ENCODE peak calls at places on chromosomes 7 and 10, in six cellular contexts. Z, T, W, R, H and V are unnamed samples.

GRCh38 chr7:94510582-94511456 is 1.2 kb downstream of the CASD1 start:
- DNase-seq in Z (peak), T (peak), W (peak), R (peak), H (peak), V (peak)

GRCh38 chr10:52071814-52072213 is 242.3 kb upstream of the DKK1 start:
- DNase-seq in Z (no peak), T (no peak), W (no peak), R (no peak), H (no peak), V (no peak)

GRCh38 chr7:140656548-140657515 is 15.9 kb upstream of the ADCK2 start:
- DNase-seq in Z (peak), T (peak), W (peak), R (peak), H (no peak), V (peak)

GRCh38 chr7:131786204-131786603 is 229.8 kb upstream of the PODXL start:
- DNase-seq in Z (no peak), T (no peak), W (no peak), R (no peak), H (no peak), V (no peak)

GRCh38 chr7:101728888-101729883 is 88.2 kb upstream of the CUX1 start:
- DNase-seq in Z (no peak), T (peak), W (peak), R (no peak), H (no peak), V (peak)

GRCh38 chr7:37908221-37908788 is 8.3 kb downstream of the SFRP4 start:
- DNase-seq in Z (no peak), T (no peak), W (no peak), R (no peak), H (no peak), V (no peak)

GRCh38 chr7:95511716-95512260 is 26.0 kb downstream of the ASB4 start:
- DNase-seq in Z (peak), T (peak), W (peak), R (peak), H (peak), V (peak)

GRCh38 chr7:90224204-90224603 is 12.7 kb downstream of the STEAP2 start:
- DNase-seq in Z (no peak), T (no peak), W (no peak), R (no peak), H (no peak), V (no peak)